ENCODE peak calls at places on chromosome 21, in eight cellular contexts. Y, D, S, U, H, N, Z and B are unnamed samples.

GRCh38 chr21:24899138-24899537 is 708.1 kb downstream of the MRPL39 start:
- DNase-seq in Y (no peak), D (no peak), S (no peak), U (no peak), H (no peak), N (no peak), Z (no peak), B (no peak)

GRCh38 chr21:17467392-17467791 is 45.5 kb upstream of the CXADR start:
- DNase-seq in Y (no peak), D (no peak), S (no peak), U (no peak), H (no peak), N (no peak), Z (no peak), B (peak)

GRCh38 chr21:27954806-27955205 is 987.9 kb upstream of the ADAMTS5 start:
- DNase-seq in Y (no peak), D (no peak), S (no peak), U (peak), H (peak), N (no peak), Z (peak), B (no peak)

GRCh38 chr21:14096172-14096571 is 114.6 kb downstream of the LIPI start:
- DNase-seq in Y (no peak), D (no peak), S (no peak), U (no peak), H (no peak), N (no peak), Z (no peak), B (no peak)

GRCh38 chr21:44000360-44000759 is 11.7 kb upstream of the TRAPPC10 start:
- DNase-seq in Y (no peak), D (no peak), S (no peak), U (no peak), H (no peak), N (no peak), Z (no peak), B (no peak)

GRCh38 chr21:45316871-45317400 is 29.2 kb upstream of the POFUT2 start:
- DNase-seq in Y (no peak), D (no peak), S (no peak), U (no peak), H (no peak), N (no peak), Z (no peak), B (no peak)

GRCh38 chr21:37868446-37868845 is 47.8 kb downstream of the KCNJ6 start:
- DNase-seq in Y (no peak), D (no peak), S (no peak), U (no peak), H (no peak), N (no peak), Z (no peak), B (no peak)

GRCh38 chr21:32463889-32464300 is 51.4 kb downstream of the EVA1C start:
- DNase-seq in Y (no peak), D (no peak), S (peak), U (peak), H (peak), N (no peak), Z (peak), B (no peak)

GRCh38 chr21:45615145-45615711 is 28.3 kb upstream of the PCBP3 start:
- DNase-seq in Y (no peak), D (peak), S (no peak), U (peak), H (no peak), N (no peak), Z (no peak), B (peak)

GRCh38 chr21:38380391-38381137 is 117.7 kb downstream of the ERG start:
- DNase-seq in Y (no peak), D (no peak), S (peak), U (peak), H (peak), N (no peak), Z (no peak), B (peak)

GRCh38 chr21:44858791-44859190 is 14.7 kb downstream of the PTTG1IP start:
- DNase-seq in Y (no peak), D (no peak), S (no peak), U (no peak), H (no peak), N (no peak), Z (no peak), B (no peak)

GRCh38 chr21:46323227-46323709 is 402 bp downstream of the C21orf58 start:
- DNase-seq in Y (no peak), D (peak), S (no peak), U (no peak), H (no peak), N (peak), Z (no peak), B (peak)

GRCh38 chr21:28237661-28238060 is 755.0 kb downstream of the LTN1 start:
- DNase-seq in Y (no peak), D (no peak), S (no peak), U (no peak), H (no peak), N (no peak), Z (no peak), B (no peak)

GRCh38 chr21:31343680-31344480 is at the start of gene TIAM1:
- DNase-seq in Y (peak), D (no peak), S (peak), U (peak), H (no peak), N (no peak), Z (no peak), B (peak)

GRCh38 chr21:15064576-15065380 is at the start of gene NRIP1:
- DNase-seq in Y (peak), D (peak), S (peak), U (peak), H (peak), N (peak), Z (peak), B (peak)

GRCh38 chr21:16634522-16634914 is 878.3 kb upstream of the CXADR start:
- DNase-seq in Y (no peak), D (no peak), S (no peak), U (no peak), H (no peak), N (no peak), Z (no peak), B (peak)

GRCh38 chr21:45973475-45974072 is 8.0 kb upstream of the COL6A1 start:
- DNase-seq in Y (peak), D (peak), S (peak), U (peak), H (peak), N (peak), Z (no peak), B (peak)